ENCODE peak calls at places on chromosome 6, in five cellular contexts. Y, N, I, F and S are unnamed samples.

GRCh38 chr6:20978176-20978614 is 443.9 kb downstream of the CDKAL1 start:
- DNase-seq in Y (no peak), F (no peak), N (no peak), I (peak), S (peak)

GRCh38 chr6:68834561-68834960 is 199.5 kb downstream of the ADGRB3 start:
- DNase-seq in I (peak), Y (no peak), N (no peak), F (no peak), S (peak)

GRCh38 chr6:91193446-91193845 is 606.6 kb upstream of the MAP3K7 start:
- DNase-seq in F (no peak), I (no peak), N (no peak), Y (no peak), S (no peak)

GRCh38 chr6:118783931-118784528 is 109.9 kb upstream of the ASF1A start:
- DNase-seq in Y (no peak), N (no peak), I (no peak), F (no peak), S (no peak)

GRCh38 chr6:15441215-15441868 is 195.5 kb downstream of the JARID2 start:
- DNase-seq in N (peak), F (peak), Y (no peak), I (peak), S (peak)

GRCh38 chr6:122770835-122771601 is 8.5 kb upstream of the FABP7 start:
- DNase-seq in I (peak), Y (no peak), N (no peak), F (peak), S (no peak)

GRCh38 chr6:84417261-84417660 is 189.8 kb upstream of the CEP162 start:
- DNase-seq in I (peak), Y (no peak), N (no peak), F (peak), S (peak)

GRCh38 chr6:5135783-5136376 is 50.7 kb downstream of the PPP1R3G start:
- DNase-seq in Y (no peak), I (peak), F (no peak), N (peak), S (peak)

GRCh38 chr6:43720999-43721398 is 33.4 kb upstream of the MRPS18A start:
- DNase-seq in F (no peak), N (no peak), I (no peak), Y (no peak), S (no peak)

GRCh38 chr6:16626650-16627049 is 134.6 kb downstream of the ATXN1 start:
- DNase-seq in N (no peak), I (no peak), Y (no peak), F (no peak), S (no peak)

GRCh38 chr6:113620372-113620771 is 236.8 kb upstream of the MARCKS start:
- DNase-seq in N (no peak), Y (no peak), F (no peak), I (no peak), S (no peak)

GRCh38 chr6:146881228-146882181 is 282.7 kb downstream of the ADGB start:
- DNase-seq in I (no peak), Y (no peak), N (no peak), F (no peak), S (no peak)

GRCh38 chr6:25061289-25061945 is 125.7 kb upstream of the RIPOR2 start:
- DNase-seq in I (peak), F (no peak), N (no peak), Y (no peak), S (peak)

GRCh38 chr6:157535354-157536217 is 154.6 kb downstream of the ZDHHC14 start:
- DNase-seq in Y (no peak), F (peak), I (peak), N (peak), S (peak)

GRCh38 chr6:127079681-127080080 is 38.8 kb upstream of the RSPO3 start:
- DNase-seq in N (no peak), F (no peak), Y (no peak), I (no peak), S (no peak)

GRCh38 chr6:125511809-125512341 is 210.1 kb upstream of the HDDC2 start:
- DNase-seq in F (peak), I (peak), Y (no peak), N (no peak), S (peak)

DNA sequence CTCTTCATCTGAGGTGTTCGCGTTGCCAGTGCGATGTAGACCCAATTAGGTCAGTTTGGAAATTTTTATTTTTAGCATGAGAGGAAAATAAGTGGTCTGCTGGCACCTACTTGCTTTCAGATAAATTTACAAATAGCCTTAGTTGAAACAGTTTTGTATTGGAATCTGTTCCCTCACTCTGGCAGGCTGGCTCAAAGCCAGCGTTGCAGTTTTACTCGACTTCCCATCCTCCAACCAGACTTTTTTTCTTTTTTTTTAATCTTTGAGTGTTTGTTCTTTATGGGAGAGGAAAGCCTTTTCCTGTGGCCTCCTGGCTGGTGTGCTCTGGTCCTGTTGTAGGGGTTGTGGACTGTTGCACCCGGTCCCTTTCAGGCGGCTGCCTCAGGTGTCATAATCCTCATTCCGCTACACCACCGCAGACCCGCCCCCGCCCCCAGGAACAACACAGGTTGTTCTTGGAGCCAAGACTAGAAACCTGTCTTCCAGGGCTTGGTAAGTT is 46.7 kb downstream of the TIAM2 start:
- DNase-seq in F (no peak), Y (no peak), N (no peak), I (no peak), S (no peak)
- H3K4me3 ChIP-seq in F (no peak), Y (no peak), N (no peak), I (no peak), S (no peak)

GRCh38 chr6:63272397-63272796 is 47.4 kb downstream of the LGSN start:
- DNase-seq in I (peak), F (peak), Y (no peak), N (peak), S (peak)

GRCh38 chr6:63268574-63268973 is 51.2 kb downstream of the LGSN start:
- DNase-seq in F (no peak), N (no peak), I (no peak), Y (no peak), S (no peak)

GRCh38 chr6:63267828-63268227 is 52.0 kb downstream of the LGSN start:
- DNase-seq in N (no peak), Y (no peak), I (no peak), F (no peak), S (no peak)

GRCh38 chr6:63267046-63267445 is 52.7 kb downstream of the LGSN start:
- DNase-seq in N (no peak), F (no peak), Y (no peak), I (no peak), S (no peak)

GRCh38 chr6:63269470-63269869 is 50.3 kb downstream of the LGSN start:
- DNase-seq in Y (no peak), I (no peak), N (no peak), F (no peak), S (no peak)
- TF ChIP-seq CTCF in Y (no peak), I (no peak), N (no peak), F (no peak), S (no peak)

GRCh38 chr6:26224940-26225847 is 138.0 kb downstream of the HFE start:
- DNase-seq in I (peak), F (peak), Y (no peak), N (no peak), S (peak)
- H3K4me3 ChIP-seq in I (peak), F (peak), Y (peak), N (peak), S (peak)

DNA sequence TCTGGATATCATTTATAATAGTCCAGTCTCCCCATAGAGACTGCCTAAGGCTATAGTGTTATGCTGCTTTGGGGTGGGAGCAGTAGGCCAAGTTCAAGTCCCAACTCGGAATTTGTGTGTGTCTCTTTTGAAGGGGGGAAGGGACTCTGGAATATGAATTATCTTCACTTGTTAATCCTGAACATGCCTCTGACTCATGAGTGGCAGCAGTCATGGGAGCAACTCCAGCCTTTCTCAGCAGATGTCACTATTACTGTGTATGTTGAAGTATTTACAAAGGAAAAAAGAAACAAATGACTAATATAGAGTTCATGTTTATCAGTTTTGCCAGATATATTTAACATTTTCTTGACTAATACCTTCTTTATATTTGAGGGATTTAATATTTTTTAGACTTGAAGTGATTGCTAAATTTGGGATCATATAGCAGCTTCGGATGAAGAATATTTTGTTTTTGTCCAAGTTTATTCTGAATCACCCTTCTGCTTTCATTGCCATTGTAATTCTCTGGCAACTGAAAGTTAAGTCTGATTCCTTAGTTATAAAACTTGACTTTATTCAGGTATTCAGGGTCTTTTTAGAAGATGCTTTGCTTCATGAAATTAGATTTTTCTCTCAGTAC is 23.4 kb downstream of the FAM217A start:
- DNase-seq in Y (no peak), N (peak), I (peak), F (peak), S (peak)
- TF ChIP-seq CTCF in Y (peak), N (peak), I (peak), F (peak), S (peak)

DNA sequence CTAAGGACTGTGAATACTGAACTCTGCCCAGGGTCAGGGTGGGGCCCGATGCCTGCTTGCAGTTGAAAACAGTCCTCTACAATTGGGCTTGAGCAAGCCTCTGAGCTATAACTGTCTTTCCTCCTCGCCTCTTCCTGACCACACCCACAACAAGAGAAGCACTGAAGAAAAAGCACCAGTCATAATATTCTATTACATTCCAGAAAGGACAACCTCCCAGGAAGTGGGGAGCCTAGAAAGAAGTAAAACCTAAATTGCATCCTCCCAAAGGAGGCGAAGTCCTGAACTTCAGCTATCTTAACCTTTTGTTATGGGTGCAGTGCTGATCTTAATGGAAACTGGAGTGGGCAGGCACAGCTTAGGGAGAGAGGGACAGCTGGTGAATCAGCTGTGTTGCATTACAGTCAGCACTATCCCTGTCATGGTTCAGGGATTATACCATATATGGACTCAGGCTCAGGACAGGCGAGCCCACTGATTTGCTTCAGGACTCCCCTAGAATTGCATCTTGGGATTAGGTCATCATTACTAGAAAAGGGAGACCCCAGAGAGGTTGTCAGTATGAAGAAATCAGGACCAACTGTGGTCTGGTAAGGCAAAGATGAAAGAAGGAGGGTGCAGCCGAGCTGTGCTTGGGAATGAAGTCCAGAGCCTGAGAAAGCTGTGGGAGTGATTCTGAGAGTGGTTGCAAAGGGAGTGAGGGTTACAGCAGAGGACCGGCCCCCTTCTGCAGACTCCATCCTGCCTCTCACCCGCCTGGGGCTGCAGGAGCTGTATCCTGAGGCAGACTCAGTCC is 18.3 kb upstream of the TRAM2 start:
- DNase-seq in N (no peak), Y (no peak), I (peak), F (peak), S (peak)
- H3K4me3 ChIP-seq in N (no peak), Y (peak), I (peak), F (no peak), S (no peak)

DNA sequence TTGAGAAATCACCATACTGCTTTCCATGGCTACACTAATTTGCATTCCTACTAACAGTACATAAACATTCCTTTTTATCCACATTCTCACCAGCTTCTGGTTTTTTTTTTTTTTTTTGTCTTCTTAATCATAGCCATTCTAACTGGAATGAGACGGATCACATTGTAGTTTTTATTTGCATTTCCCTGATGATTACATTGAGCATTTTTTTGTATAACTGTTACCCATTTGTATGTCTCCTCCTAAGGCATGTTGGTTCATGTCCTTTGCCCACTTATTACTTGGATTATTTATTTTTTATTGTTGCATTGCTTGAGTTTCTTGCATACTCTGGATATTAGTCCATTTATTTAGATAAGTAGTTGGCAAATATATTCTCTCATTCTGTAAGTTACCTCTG is 258.0 kb downstream of the MEI4 start:
- DNase-seq in Y (no peak), F (peak), N (no peak), I (no peak), S (no peak)
- TF ChIP-seq CTCF in Y (no peak), F (no peak), N (no peak), I (no peak), S (no peak)

GRCh38 chr6:153787341-153787606 is 251.8 kb upstream of the OPRM1 start:
- DNase-seq in Y (no peak), N (no peak), F (no peak), I (no peak), S (no peak)
- H3K4me3 ChIP-seq in Y (no peak), N (no peak), F (no peak), I (no peak), S (no peak)

DNA sequence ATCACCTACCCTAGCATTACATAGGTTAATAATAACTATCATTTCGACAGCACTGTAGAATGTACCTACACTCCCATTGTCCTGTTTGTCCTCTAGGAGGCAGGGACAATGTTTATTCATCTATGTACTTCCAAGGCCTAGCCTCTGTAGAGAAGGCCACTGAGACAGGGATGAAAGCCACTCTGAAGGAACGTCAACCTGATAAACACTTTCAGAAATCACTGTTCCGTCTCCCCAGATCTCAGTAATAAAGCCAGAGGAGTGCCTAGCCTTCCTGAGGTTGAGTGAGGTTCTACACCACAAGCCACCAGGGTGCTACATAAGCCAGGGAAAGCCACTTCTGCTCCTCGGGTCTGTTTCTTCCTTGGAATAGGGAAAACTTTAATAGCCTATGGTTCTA is 44.8 kb downstream of the POPDC3 start:
- DNase-seq in F (peak), I (peak), Y (no peak), N (no peak), S (peak)
- TF ChIP-seq CTCF in F (no peak), I (peak), Y (no peak), N (no peak), S (peak)

DNA sequence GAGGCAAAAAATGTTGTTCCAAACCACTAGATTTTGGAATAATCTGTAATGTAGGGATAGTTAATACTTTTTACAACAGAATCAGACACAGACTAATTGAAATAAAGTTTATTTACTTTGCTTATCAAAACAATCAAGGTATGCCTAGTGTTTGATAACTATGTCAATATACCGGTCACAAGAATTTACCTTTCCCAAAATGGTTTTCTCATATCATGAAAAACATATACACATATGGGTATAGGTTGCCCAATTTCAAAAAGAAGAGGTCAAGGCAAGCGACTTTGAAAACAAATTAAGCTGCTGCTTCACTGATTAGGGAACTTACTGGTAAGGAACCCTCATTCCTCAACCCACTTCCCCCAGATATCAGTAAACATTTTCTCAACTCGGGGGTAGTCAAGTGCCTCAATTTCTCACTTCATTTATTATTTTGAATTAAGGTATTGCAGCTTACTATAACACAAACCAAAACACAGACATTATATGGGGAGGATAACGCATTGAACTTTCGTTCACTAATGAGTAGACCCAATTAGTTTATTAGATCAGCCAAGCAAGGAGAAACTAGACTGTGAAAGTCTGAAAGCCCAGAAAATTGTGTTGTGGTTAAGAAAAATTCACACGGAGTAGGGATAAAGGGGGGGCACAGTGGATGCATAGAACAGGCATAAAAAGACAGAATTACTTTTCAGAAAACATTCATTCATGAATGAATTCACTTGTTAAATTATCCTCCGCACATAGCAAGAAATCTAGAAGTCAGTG is 9.0 kb upstream of the ELOVL5 start:
- DNase-seq in I (no peak), F (no peak), Y (no peak), N (no peak), S (no peak)
- H3K4me3 ChIP-seq in I (no peak), F (no peak), Y (no peak), N (no peak), S (no peak)

DNA sequence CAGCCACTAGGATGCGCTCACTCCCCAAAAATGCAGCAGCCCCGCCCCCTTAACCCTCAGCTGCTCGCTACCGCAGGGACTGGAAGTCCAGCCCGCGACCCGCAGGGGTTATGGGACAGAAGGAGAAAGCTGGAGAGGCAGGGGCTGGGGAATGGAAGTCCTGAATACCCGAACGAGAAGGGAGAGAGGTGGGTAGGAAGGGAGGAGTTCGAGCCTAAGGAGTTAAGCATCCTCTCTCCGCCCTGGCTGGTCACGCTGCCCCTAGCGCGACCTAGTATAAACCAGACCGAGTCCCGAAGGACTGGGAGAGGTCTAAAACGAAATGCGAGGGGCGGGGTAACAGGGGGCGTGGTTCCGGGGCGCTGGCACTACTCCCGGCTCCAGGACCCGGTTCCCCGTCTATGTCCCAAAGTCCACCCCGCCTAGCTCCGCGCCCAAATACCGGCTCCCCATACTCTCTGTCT is 448 bp upstream of the DDAH2 start:
- DNase-seq in N (peak), F (peak), I (peak), Y (peak), S (peak)
- TF ChIP-seq CTCF in N (no peak), F (no peak), I (no peak), Y (no peak), S (peak)